ENCODE peak calls at places on chromosomes 4 and X, in nine cellular contexts. N, X, C, P, F, S, G, U and J are unnamed samples.

GRCh38 chr4:188680667-188681063 is 541.4 kb downstream of the TRIML1 start:
- DNase-seq in N (no peak), X (no peak), C (no peak), P (no peak), F (no peak), S (no peak), G (no peak), U (no peak), J (no peak)

GRCh38 chr4:10066704-10067651 is 45.7 kb upstream of the SLC2A9 start:
- DNase-seq in N (peak; percentile 12), X (no peak), C (no peak), P (no peak), F (no peak), S (no peak), G (no peak), U (no peak), J (no peak)

GRCh38 chr4:141347738-141348524 is 127.2 kb downstream of the ZNF330 start:
- DNase-seq in N (no peak), X (peak; percentile 63), C (peak; percentile 26), P (no peak), F (no peak), S (no peak), G (no peak), U (no peak), J (no peak)

GRCh38 chr4:94559351-94559806 is 107.6 kb downstream of the PDLIM5 start:
- DNase-seq in N (no peak), X (no peak), C (peak; percentile 6), P (no peak), F (no peak), S (no peak), G (no peak), U (no peak), J (no peak)

GRCh38 chrX:47351706-47352105 is 18.7 kb upstream of the ZNF157 start:
- DNase-seq in N (no peak), X (peak; percentile 30), C (peak; percentile 58), P (no peak), F (no peak), S (no peak), G (no peak), U (no peak), J (no peak)

GRCh38 chr4:146072381-146072780 is 103.1 kb upstream of the LSM6 start:
- DNase-seq in N (no peak), X (peak; percentile 27), C (no peak), P (no peak), F (no peak), S (no peak), G (no peak), U (no peak), J (no peak)

GRCh38 chr4:42371306-42372063 is 25.8 kb upstream of the SHISA3 start:
- DNase-seq in N (no peak), X (peak; percentile 82), C (peak; percentile 39), P (peak; percentile 17), F (no peak), S (no peak), G (peak; percentile 78), U (no peak), J (peak; percentile 56)

GRCh38 chr4:121034010-121034409 is 38.3 kb downstream of the NDNF start:
- DNase-seq in N (no peak), X (peak; percentile 77), C (no peak), P (no peak), F (no peak), S (no peak), G (no peak), U (no peak), J (no peak)

GRCh38 chrX:11269996-11270395 is 23.2 kb upstream of the AMELX start:
- DNase-seq in N (no peak), X (peak; percentile 22), C (peak; percentile 13), P (no peak), F (no peak), S (no peak), G (no peak), U (no peak), J (no peak)

GRCh38 chrX:149508467-149508866 is 3.4 kb upstream of the IDS start:
- DNase-seq in N (no peak), X (no peak), C (no peak), P (no peak), F (no peak), S (no peak), G (no peak), U (no peak), J (no peak)

GRCh38 chrX:104372547-104372946 is 117.8 kb upstream of the ESX1 start:
- DNase-seq in N (no peak), X (no peak), C (no peak), P (no peak), F (no peak), S (no peak), G (no peak), U (no peak), J (no peak)

GRCh38 chr4:6360385-6360784 is 90.7 kb downstream of the WFS1 start:
- DNase-seq in N (no peak), X (no peak), C (no peak), P (no peak), F (no peak), S (no peak), G (no peak), U (peak; percentile 91), J (peak; percentile 62)

GRCh38 chr4:106329027-106329618 is 12.8 kb downstream of the AIMP1 start:
- DNase-seq in N (no peak), X (peak; percentile 61), C (peak; percentile 59), P (no peak), F (no peak), S (no peak), G (no peak), U (no peak), J (no peak)

GRCh38 chr4:4812145-4812782 is 47.2 kb upstream of the MSX1 start:
- DNase-seq in N (no peak), X (no peak), C (no peak), P (no peak), F (no peak), S (no peak), G (no peak), U (no peak), J (no peak)

GRCh38 chr4:150447356-150447755 is 134.6 kb upstream of the MAB21L2 start:
- DNase-seq in N (no peak), X (no peak), C (no peak), P (no peak), F (no peak), S (no peak), G (no peak), U (no peak), J (no peak)

GRCh38 chr4:184851200-184851541 is 25.4 kb upstream of the ACSL1 start:
- DNase-seq in N (peak; percentile 71), X (peak; percentile 84), C (peak; percentile 13), P (peak; percentile 74), F (no peak), S (no peak), G (peak; percentile 53), U (no peak), J (no peak)

GRCh38 chr4:78213218-78213617 is 156.1 kb downstream of the FRAS1 start:
- DNase-seq in N (no peak), X (no peak), C (no peak), P (no peak), F (peak; percentile 48), S (no peak), G (no peak), U (no peak), J (no peak)

GRCh38 chr4:26175905-26176304 is 144.9 kb upstream of the RBPJ start:
- DNase-seq in N (no peak), X (no peak), C (no peak), P (no peak), F (no peak), S (no peak), G (no peak), U (no peak), J (no peak)

GRCh38 chrX:150848914-150849365 is 49.5 kb downstream of the CD99L2 start:
- DNase-seq in N (peak; percentile 62), X (peak; percentile 29), C (no peak), P (peak; percentile 4), F (peak; percentile 56), S (no peak), G (no peak), U (no peak), J (no peak)

GRCh38 chr4:16262188-16262587 is 35.9 kb upstream of the TAPT1 start:
- DNase-seq in N (no peak), X (no peak), C (no peak), P (peak; percentile 15), F (no peak), S (no peak), G (no peak), U (no peak), J (no peak)

GRCh38 chr4:155972098-155972497 is 18.4 kb upstream of the CTSO start:
- DNase-seq in N (no peak), X (peak; percentile 57), C (peak; percentile 38), P (no peak), F (no peak), S (no peak), G (no peak), U (no peak), J (no peak)

GRCh38 chrX:12984629-12985303 is 9.9 kb downstream of the TMSB4X start:
- DNase-seq in N (peak; percentile 82), X (peak; percentile 56), C (peak; percentile 30), P (peak; percentile 54), F (no peak), S (peak; percentile 38), G (no peak), U (no peak), J (no peak)

GRCh38 chr4:6568689-6569332 is 6.2 kb upstream of the MAN2B2 start:
- DNase-seq in N (no peak), X (peak; percentile 60), C (peak; percentile 89), P (no peak), F (no peak), S (no peak), G (no peak), U (no peak), J (no peak)

GRCh38 chr4:41318839-41319530 is 62.3 kb downstream of the UCHL1 start:
- DNase-seq in N (no peak), X (no peak), C (peak; percentile 56), P (no peak), F (no peak), S (peak; percentile 70), G (no peak), U (no peak), J (no peak)